ENCODE peak calls at places on chromosomes 13 and 19, in eight cellular contexts. W is stimulated activated CD8-positive, alpha-beta memory T cell treated with anti-CD3 and anti-CD28 coated beads, Interleukin-15, amount 100 ng/mL, for 48 hours; D is heart right ventricle; L is EH; U is PC-9; H is non-pigmented ciliary epithelial cell; J is nephron progenitor cell; Q is activated CD4-positive, alpha-beta memory T cell treated with anti-CD3 and anti-CD28 coated beads for 36 hours. X is an unnamed sample.

GRCh38 chr13:98994896-98995295 is 17.0 kb upstream of the DOCK9 start:
- DNase-seq in W (no peak), D (no peak), L (no peak), U (no peak), H (no peak), J (no peak), Q (no peak), X (no peak)

GRCh38 chr19:40141546-40141945 is 49.7 kb upstream of the MAP3K10 start:
- DNase-seq in W (no peak), D (no peak), L (no peak), U (no peak), H (no peak), J (no peak), Q (no peak), X (no peak)

GRCh38 chr19:7360393-7360984 is 11.8 kb downstream of the ARHGEF18 start:
- DNase-seq in W (no peak), D (no peak), L (no peak), U (no peak), H (no peak), J (no peak), Q (no peak), X (peak)

GRCh38 chr13:47908200-47908902 is 92.7 kb downstream of the SUCLA2 start:
- DNase-seq in W (no peak), D (no peak), L (no peak), U (peak), H (peak), J (no peak), Q (no peak), X (no peak)

GRCh38 chr13:30396434-30397075 is 25.7 kb upstream of the UBE2L5 start:
- DNase-seq in W (no peak), D (no peak), L (no peak), U (no peak), H (no peak), J (no peak), Q (no peak), X (no peak)

GRCh38 chr13:40430234-40430633 is 236.2 kb downstream of the FOXO1 start:
- DNase-seq in W (no peak), D (no peak), L (no peak), U (no peak), H (no peak), J (no peak), Q (no peak), X (peak)

GRCh38 chr19:7272856-7273578 is 21.2 kb downstream of the INSR start:
- DNase-seq in W (no peak), D (no peak), L (no peak), U (no peak), H (no peak), J (no peak), Q (no peak), X (peak)

GRCh38 chr13:32019612-32020233 is 11.9 kb upstream of the FRY start:
- DNase-seq in W (no peak), D (peak), L (peak), U (no peak), H (peak), J (peak), Q (peak), X (peak)

GRCh38 chr19:19420570-19421301 is 15.3 kb downstream of the GATAD2A start:
- DNase-seq in W (peak), D (no peak), L (peak), U (no peak), H (no peak), J (no peak), Q (peak), X (no peak)

GRCh38 chr13:61880576-61881283 is 465.1 kb upstream of the PCDH20 start:
- DNase-seq in W (no peak), D (no peak), L (no peak), U (peak), H (no peak), J (peak), Q (peak), X (peak)

GRCh38 chr13:87622921-87623320 is 48.2 kb upstream of the SLITRK5 start:
- DNase-seq in W (no peak), D (no peak), L (no peak), U (no peak), H (no peak), J (no peak), Q (no peak), X (no peak)

GRCh38 chr19:15622991-15623390 is 8.0 kb downstream of the CYP4F8 start:
- DNase-seq in W (no peak), D (no peak), L (no peak), U (no peak), H (no peak), J (no peak), Q (no peak), X (no peak)

GRCh38 chr19:31181535-31181934 is 167.7 kb downstream of the TSHZ3 start:
- DNase-seq in W (no peak), D (no peak), L (no peak), U (no peak), H (no peak), J (no peak), Q (no peak), X (no peak)

GRCh38 chr19:38977445-38978314 is 2.1 kb upstream of the FBXO17 start:
- DNase-seq in W (peak), D (no peak), L (peak), U (no peak), H (no peak), J (no peak), Q (peak), X (no peak)

GRCh38 chr19:10288662-10289166 is 1.0 kb upstream of the ICAM5 start:
- DNase-seq in W (no peak), D (no peak), L (peak), U (peak), H (no peak), J (peak), Q (peak), X (peak)

GRCh38 chr19:18500820-18501219 is 21.1 kb downstream of the ELL start:
- DNase-seq in W (no peak), D (peak), L (no peak), U (no peak), H (no peak), J (no peak), Q (no peak), X (no peak)

GRCh38 chr13:49667773-49668172 is 23.5 kb downstream of the EBPL start:
- DNase-seq in W (no peak), D (no peak), L (peak), U (no peak), H (no peak), J (no peak), Q (no peak), X (no peak)

GRCh38 chr19:49651029-49651825 is 9.2 kb downstream of the SCAF1 start:
- DNase-seq in W (no peak), D (no peak), L (no peak), U (no peak), H (no peak), J (no peak), Q (no peak), X (no peak)

GRCh38 chr19:12774588-12775555 is at the start of gene HOOK2:
- DNase-seq in W (no peak), D (peak), L (no peak), U (peak), H (no peak), J (no peak), Q (no peak), X (no peak)

GRCh38 chr19:3753631-3754410 is 7.7 kb downstream of the APBA3 start:
- DNase-seq in W (no peak), D (no peak), L (no peak), U (no peak), H (no peak), J (no peak), Q (no peak), X (no peak)

GRCh38 chr13:109211616-109212015 is 574.8 kb downstream of the IRS2 start:
- DNase-seq in W (no peak), D (no peak), L (peak), U (peak), H (peak), J (no peak), Q (no peak), X (no peak)

X was measured in cardiac muscle cell.